ENCODE peak calls at places on chromosomes 6 and 20, in seven cellular contexts. W is A673, T is transverse colon, B is esophagus squamous epithelium, N is H9, Q is psoas muscle, R is stomach. I is an unnamed sample. For H3K27me3 and H3K9me3, the result is how much of the 10 kb centered on the place peaks cover.

GRCh38 chr20:43187476-43188233 is 2.1 kb downstream of the PTPRT start:
- DNase-seq in W (peak), T (peak), B (no peak), N (peak), Q (peak), R (peak), I (peak)

GRCh38 chr20:38082894-38083293 is 49.3 kb downstream of the RPRD1B start:
- DNase-seq in W (no peak), T (no peak), B (no peak), N (no peak), Q (no peak), R (no peak), I (no peak)

GRCh38 chr20:32809907-32810306 is 9.8 kb upstream of the MAPRE1 start:
- DNase-seq in W (no peak), T (no peak), B (no peak), N (no peak), Q (no peak), R (no peak), I (no peak)

GRCh38 chr6:145963216-145964068 is 716 bp downstream of the SHPRH start:
- DNase-seq in W (peak), T (peak), B (peak), N (no peak), Q (peak), R (peak), I (no peak)

GRCh38 chr6:111781055-111781708 is 92.1 kb downstream of the FYN start:
- DNase-seq in W (no peak), T (no peak), B (no peak), N (no peak), Q (no peak), R (no peak), I (no peak)

GRCh38 chr6:34172961-34173775 is 27.3 kb upstream of the GRM4 start:
- DNase-seq in W (no peak), T (no peak), B (no peak), N (no peak), Q (no peak), R (no peak), I (no peak)

GRCh38 chr6:163083141-163083540 is 331.4 kb upstream of the QKI start:
- DNase-seq in W (no peak), T (no peak), B (no peak), N (peak), Q (no peak), R (no peak), I (no peak)

GRCh38 chr6:80268865-80269264 is 162.4 kb downstream of the BCKDHB start:
- DNase-seq in W (no peak), T (no peak), B (no peak), N (no peak), Q (no peak), R (no peak), I (no peak)

GRCh38 chr6:73691512-73691911 is 4.5 kb upstream of the CD109 start:
- DNase-seq in W (no peak), T (no peak), B (no peak), N (no peak), Q (no peak), R (no peak), I (no peak)

GRCh38 chr20:31485450-31486339 is 10.6 kb downstream of the REM1 start:
- DNase-seq in W (no peak), T (peak), B (no peak), N (no peak), Q (peak), R (no peak), I (no peak)

GRCh38 chr20:17823382-17824144 is 123.8 kb downstream of the BANF2 start:
- DNase-seq in W (no peak), T (peak), B (no peak), N (no peak), Q (no peak), R (no peak), I (no peak)

GRCh38 chr6:25369450-25370086 is 90.4 kb downstream of the CARMIL1 start:
- DNase-seq in W (no peak), T (peak), B (no peak), N (peak), Q (no peak), R (peak), I (peak)

GRCh38 chr6:10101551-10102252 is 313.2 kb downstream of the TFAP2A start:
- DNase-seq in W (no peak), T (no peak), B (no peak), N (no peak), Q (no peak), R (no peak), I (no peak)

GRCh38 chr20:35049776-35050352 is 42.7 kb downstream of the TRPC4AP start:
- DNase-seq in W (no peak), T (no peak), B (no peak), N (no peak), Q (no peak), R (no peak), I (no peak)

GRCh38 chr20:38303908-38304379 is at the start of gene BPI:
- DNase-seq in W (no peak), T (no peak), B (no peak), N (no peak), Q (no peak), R (peak), I (no peak)

GRCh38 chr6:143328885-143329284 is 121.6 kb downstream of the ADAT2 start:
- DNase-seq in W (no peak), T (no peak), B (no peak), N (no peak), Q (no peak), R (no peak), I (no peak)

GRCh38 chr6:109001554-109001953 is 93.1 kb downstream of the SESN1 start:
- DNase-seq in W (peak), T (no peak), B (no peak), N (no peak), Q (no peak), R (no peak), I (no peak)

GRCh38 chr6:94215614-94216013 is 796.3 kb upstream of the EPHA7 start:
- DNase-seq in W (no peak), T (no peak), B (no peak), N (no peak), Q (no peak), R (no peak), I (peak)

GRCh38 chr6:92538296-92538695 is 881.1 kb downstream of the EPHA7 start:
- DNase-seq in W (no peak), T (no peak), B (no peak), N (no peak), Q (no peak), R (no peak), I (no peak)

GRCh38 chr6:38027685-38028373 is 208.3 kb downstream of the ZFAND3 start:
- DNase-seq in W (peak), T (no peak), B (no peak), N (no peak), Q (no peak), R (no peak), I (no peak)

GRCh38 chr6:22906091-22906549 is 336.8 kb downstream of the HDGFL1 start:
- DNase-seq in W (peak), T (no peak), B (no peak), N (no peak), Q (no peak), R (no peak), I (no peak)

GRCh38 chr6:167094820-167095637 is 27.9 kb upstream of the CCR6 start:
- DNase-seq in W (no peak), T (no peak), B (no peak), N (no peak), Q (no peak), R (no peak), I (no peak)

GRCh38 chr20:45911486-45912343 is at the start of gene PLTP:
- DNase-seq in W (peak), T (peak), B (no peak), N (peak), Q (peak), R (peak), I (peak)

GRCh38 chr20:1784586-1784985 is 110.6 kb upstream of the SIRPA start:
- DNase-seq in W (no peak), T (no peak), B (no peak), N (no peak), Q (no peak), R (no peak), I (no peak)

GRCh38 chr6:37192669-37193068 is 22.7 kb downstream of the PIM1 start:
- DNase-seq in W (no peak), T (no peak), B (no peak), N (no peak), Q (no peak), R (no peak), I (no peak)

GRCh38 chr20:45611054-45611453 is 18.5 kb upstream of the WFDC10A start:
- DNase-seq in W (peak), T (no peak), B (no peak), N (no peak), Q (no peak), R (no peak), I (no peak)

GRCh38 chr6:125251516-125252229 is 50.1 kb downstream of the HDDC2 start:
- DNase-seq in W (no peak), T (no peak), B (no peak), N (no peak), Q (no peak), R (no peak), I (no peak)

GRCh38 chr20:39282619-39283092 is 320.5 kb downstream of the DHX35 start:
- DNase-seq in W (peak), T (peak), B (no peak), N (peak), Q (no peak), R (no peak), I (no peak)

GRCh38 chr6:37668251-37668650 is 29.4 kb downstream of the MDGA1 start:
- DNase-seq in W (no peak), T (no peak), B (no peak), N (no peak), Q (no peak), R (no peak), I (no peak)

GRCh38 chr6:100461920-100462295 is 2.8 kb downstream of the SIM1 start:
- DNase-seq in W (no peak), T (no peak), B (no peak), N (no peak), Q (no peak), R (no peak), I (no peak)
- H3K27me3 ChIP-seq in W (under half), T (half or more), B (under half), N (half or more), Q (under half), R (half or more), I (under half)

GRCh38 chr20:49282584-49283171 is 4.8 kb upstream of the ZNFX1 start:
- DNase-seq in W (peak), T (no peak), B (no peak), N (no peak), Q (no peak), R (no peak), I (no peak)
- H3K9me3 ChIP-seq in W (under half), T (under half), B (under half), N (under half), Q (under half), R (under half), I (under half)

GRCh38 chr6:97586344-97586743 is 303.3 kb upstream of the MMS22L start:
- DNase-seq in W (peak), T (no peak), B (no peak), N (no peak), Q (no peak), R (no peak), I (peak)
- TF ChIP-seq CTCF in W (peak), T (no peak), B (no peak), N (peak), Q (peak), R (no peak), I (peak)

DNA sequence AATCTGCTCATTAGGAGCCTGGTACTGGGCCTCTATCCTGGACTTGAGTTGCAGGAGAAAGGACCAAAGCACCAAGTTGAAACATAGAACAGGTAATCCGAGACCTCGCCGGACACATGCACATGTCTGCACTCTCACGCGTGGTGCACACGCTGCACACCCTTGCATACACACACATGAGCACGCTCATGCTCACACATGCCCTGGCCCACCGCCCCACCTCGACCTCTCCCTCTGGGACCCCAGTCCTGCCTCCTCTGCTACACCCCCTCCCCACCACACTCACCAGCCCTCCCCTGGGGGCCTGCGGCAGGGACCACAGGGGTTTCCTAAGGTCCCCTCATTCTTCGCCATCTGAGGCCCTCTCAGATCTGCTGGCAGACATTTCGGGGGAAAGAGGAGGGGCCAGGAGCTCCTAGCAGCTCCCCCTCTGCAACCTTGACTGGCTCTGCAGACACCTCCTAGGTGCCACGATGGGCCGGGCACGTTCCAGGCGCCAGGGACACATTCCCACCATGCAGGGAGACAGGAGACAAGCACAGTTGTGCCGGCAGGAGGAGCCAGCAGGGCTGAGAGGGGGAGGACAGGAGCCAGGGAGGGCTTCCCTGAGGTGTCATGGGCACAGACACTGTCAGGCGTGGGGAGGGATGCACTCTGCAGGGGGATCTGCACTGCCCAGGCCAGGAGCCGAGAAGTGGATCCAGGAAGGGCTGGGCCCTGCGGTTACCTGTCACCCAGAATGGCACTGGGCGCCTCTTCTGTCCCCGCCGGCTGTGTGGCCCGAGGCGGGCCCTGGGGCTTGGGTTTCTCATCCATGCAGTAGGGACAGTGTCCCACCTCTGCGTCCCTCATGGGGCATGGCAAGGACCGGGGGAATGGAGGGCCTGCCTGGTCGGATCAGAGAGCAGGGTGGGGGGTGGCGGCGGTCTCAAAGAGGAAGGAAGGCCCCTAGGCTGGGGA is 25.6 kb upstream of the LSM14B start:
- DNase-seq in W (no peak), T (no peak), B (no peak), N (no peak), Q (no peak), R (no peak), I (no peak)
- H3K27me3 ChIP-seq in W (under half), T (under half), B (under half), N (under half), Q (under half), R (under half), I (under half)

GRCh38 chr6:45314146-45314545 is 14.0 kb upstream of the RUNX2 start:
- DNase-seq in W (no peak), T (no peak), B (no peak), N (no peak), Q (no peak), R (no peak), I (no peak)
- H3K9me3 ChIP-seq in W (under half), T (under half), B (under half), N (under half), Q (under half), R (under half), I (under half)

GRCh38 chr6:142087950-142088857 is 44.5 kb upstream of the GJE1 start:
- DNase-seq in W (no peak), T (no peak), B (no peak), N (peak), Q (no peak), R (no peak), I (no peak)

DNA sequence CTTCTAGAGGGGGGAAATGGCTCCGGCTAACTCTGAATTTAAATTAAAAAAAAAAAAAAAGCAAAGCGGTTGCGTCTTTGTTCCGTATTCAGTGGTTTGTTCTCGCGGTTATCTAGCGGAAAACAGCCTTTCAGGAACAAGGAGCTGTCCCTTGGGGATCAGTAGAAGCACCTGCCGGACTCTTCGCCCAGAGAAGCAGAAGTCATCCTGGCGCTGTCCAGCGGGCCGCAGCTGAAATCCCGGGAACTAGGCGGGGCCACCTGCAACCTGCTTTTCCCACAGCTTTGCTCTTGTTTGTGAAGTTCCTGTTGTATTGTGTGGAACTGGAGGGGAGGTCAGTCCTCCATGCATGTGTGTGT is 43.9 kb upstream of the GJE1 start:
- DNase-seq in W (peak), T (no peak), B (no peak), N (peak), Q (peak), R (no peak), I (no peak)
- TF ChIP-seq CTCF in W (no peak), T (no peak), B (no peak), N (no peak), Q (no peak), R (no peak), I (no peak)

GRCh38 chr20:9911519-9911918 is 72.6 kb upstream of the PAK5 start:
- DNase-seq in W (no peak), T (no peak), B (no peak), N (no peak), Q (no peak), R (no peak), I (no peak)

GRCh38 chr20:9916776-9917175 is 77.9 kb upstream of the PAK5 start:
- DNase-seq in W (no peak), T (no peak), B (no peak), N (no peak), Q (no peak), R (no peak), I (no peak)

GRCh38 chr20:9909167-9909566 is 70.3 kb upstream of the PAK5 start:
- DNase-seq in W (no peak), T (no peak), B (no peak), N (no peak), Q (no peak), R (no peak), I (no peak)

GRCh38 chr20:9912290-9912689 is 73.4 kb upstream of the PAK5 start:
- DNase-seq in W (no peak), T (no peak), B (no peak), N (no peak), Q (no peak), R (no peak), I (no peak)

GRCh38 chr20:9912858-9913434 is 74.1 kb upstream of the PAK5 start:
- DNase-seq in W (peak), T (peak), B (no peak), N (peak), Q (no peak), R (peak), I (peak)
- H3K27me3 ChIP-seq in W (under half), T (under half), B (under half), N (under half), Q (under half), R (under half), I (under half)